ENCODE peak calls at places on chromosomes 5 and 9, in eight cellular contexts. J is OCI-LY7, W is PC-3, V is HCT116, S is SK-N-SH, Z is neural progenitor cell, N is GM23338, R is hepatocyte. Q is an unnamed sample.

GRCh38 chr9:137778914-137779313 is 98.7 kb upstream of the CACNA1B start:
- DNase-seq in J (no peak), W (no peak), V (no peak), S (no peak), Z (no peak), N (no peak), R (no peak), Q (no peak)

GRCh38 chr9:136495401-136495800 is 12.6 kb upstream of the SEC16A start:
- DNase-seq in J (no peak), W (no peak), V (no peak), S (no peak), Z (no peak), N (no peak), R (no peak), Q (no peak)

GRCh38 chr9:97900103-97900737 is 22.1 kb downstream of the TRMO start:
- DNase-seq in J (no peak), W (peak), V (no peak), S (no peak), Z (no peak), N (no peak), R (no peak), Q (no peak)

GRCh38 chr5:10490927-10491672 is 49.4 kb downstream of the ROPN1L start:
- DNase-seq in J (no peak), W (no peak), V (no peak), S (no peak), Z (no peak), N (no peak), R (no peak), Q (no peak)

GRCh38 chr9:105338308-105338707 is 93.9 kb downstream of the SLC44A1 start:
- DNase-seq in J (no peak), W (no peak), V (no peak), S (no peak), Z (no peak), N (no peak), R (no peak), Q (no peak)

GRCh38 chr5:125612356-125613149 is 810.7 kb upstream of the GRAMD2B start:
- DNase-seq in J (no peak), W (no peak), V (no peak), S (no peak), Z (no peak), N (no peak), R (no peak), Q (no peak)

GRCh38 chr5:176413709-176414191 is 2.6 kb downstream of the CLTB start:
- DNase-seq in J (no peak), W (no peak), V (no peak), S (peak), Z (no peak), N (no peak), R (no peak), Q (no peak)

GRCh38 chr9:101477736-101478135 is 42.2 kb upstream of the ALDOB start:
- DNase-seq in J (no peak), W (no peak), V (no peak), S (no peak), Z (no peak), N (no peak), R (no peak), Q (no peak)

GRCh38 chr5:35830587-35830986 is 26.1 kb upstream of the IL7R start:
- DNase-seq in J (no peak), W (no peak), V (no peak), S (no peak), Z (no peak), N (no peak), R (no peak), Q (no peak)

GRCh38 chr9:13145340-13145739 is 134.2 kb downstream of the MPDZ start:
- DNase-seq in J (no peak), W (no peak), V (no peak), S (peak), Z (no peak), N (no peak), R (no peak), Q (no peak)

GRCh38 chr5:42745426-42745825 is 11.2 kb upstream of the CCDC152 start:
- DNase-seq in J (peak), W (peak), V (peak), S (no peak), Z (peak), N (peak), R (no peak), Q (no peak)

GRCh38 chr9:24614070-24614469 is 68.4 kb upstream of the IZUMO3 start:
- DNase-seq in J (no peak), W (peak), V (no peak), S (peak), Z (peak), N (peak), R (peak), Q (peak)

GRCh38 chr5:68189171-68189570 is 26.4 kb upstream of the PIK3R1 start:
- DNase-seq in J (peak), W (no peak), V (no peak), S (no peak), Z (no peak), N (no peak), R (no peak), Q (no peak)

GRCh38 chr5:172633403-172633970 is 7.6 kb upstream of the NEURL1B start:
- DNase-seq in J (no peak), W (no peak), V (no peak), S (no peak), Z (no peak), N (no peak), R (no peak), Q (no peak)

GRCh38 chr5:84036842-84037241 is 316.2 kb upstream of the HAPLN1 start:
- DNase-seq in J (no peak), W (no peak), V (no peak), S (no peak), Z (peak), N (peak), R (no peak), Q (no peak)

GRCh38 chr5:10539685-10539998 is 24.2 kb upstream of the ANKRD33B start:
- DNase-seq in J (no peak), W (no peak), V (no peak), S (no peak), Z (no peak), N (no peak), R (no peak), Q (no peak)

GRCh38 chr9:76756273-76756650 is 8.0 kb upstream of the PCA3 start:
- DNase-seq in J (no peak), W (peak), V (no peak), S (peak), Z (peak), N (peak), R (peak), Q (no peak)

GRCh38 chr5:177389368-177390169 is 5.3 kb downstream of the SLC34A1 start:
- DNase-seq in J (peak), W (peak), V (peak), S (no peak), Z (no peak), N (no peak), R (peak), Q (no peak)

GRCh38 chr5:89289604-89290003 is 406.6 kb upstream of the MEF2C start:
- DNase-seq in J (no peak), W (no peak), V (no peak), S (no peak), Z (no peak), N (no peak), R (no peak), Q (no peak)

GRCh38 chr9:128121924-128122808 is 5.4 kb downstream of the PTGES2 start:
- DNase-seq in J (no peak), W (no peak), V (no peak), S (no peak), Z (no peak), N (no peak), R (no peak), Q (no peak)

GRCh38 chr5:150322202-150322601 is 19.5 kb upstream of the ARSI start:
- DNase-seq in J (no peak), W (peak), V (no peak), S (no peak), Z (no peak), N (no peak), R (no peak), Q (no peak)

GRCh38 chr5:98929982-98930355 is 1.2 kb upstream of the CHD1 start:
- DNase-seq in J (no peak), W (no peak), V (no peak), S (no peak), Z (peak), N (no peak), R (peak), Q (no peak)

GRCh38 chr9:135343733-135344522 is 135.7 kb upstream of the PPP1R26 start:
- DNase-seq in J (peak), W (peak), V (peak), S (peak), Z (peak), N (peak), R (peak), Q (peak)

DNA sequence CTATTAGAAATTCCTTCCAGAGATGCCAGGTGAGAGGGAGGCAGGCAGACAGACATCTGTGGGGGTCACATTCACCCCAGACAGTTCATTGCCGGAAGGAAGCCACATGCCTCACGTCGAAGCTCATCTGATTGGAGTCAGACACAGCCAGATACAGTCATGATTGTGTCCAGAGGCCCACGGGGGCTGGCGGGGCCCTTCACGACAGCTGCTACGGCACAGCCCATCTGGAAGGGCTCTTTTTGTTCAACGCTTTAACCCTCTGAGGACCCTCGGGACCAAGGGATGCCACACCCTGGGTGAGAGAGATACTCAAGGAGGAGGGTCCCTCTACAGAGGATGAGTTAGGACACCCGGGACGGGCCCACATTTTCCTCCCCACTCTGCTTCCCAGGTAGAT is 31.9 kb upstream of the GABRP start:
- DNase-seq in J (no peak), W (no peak), V (no peak), S (peak), Z (no peak), N (no peak), R (no peak), Q (no peak)
- H2AFZ ChIP-seq in J (no peak), W (no peak), V (no peak), S (no peak), Z (no peak), N (no peak), R (no peak), Q (no peak)

GRCh38 chr5:55820488-55820887 is 30.7 kb upstream of the IL31RA start:
- DNase-seq in J (no peak), W (no peak), V (no peak), S (no peak), Z (no peak), N (no peak), R (no peak), Q (no peak)

GRCh38 chr5:55817030-55817429 is 34.1 kb upstream of the IL31RA start:
- DNase-seq in J (no peak), W (no peak), V (no peak), S (no peak), Z (no peak), N (no peak), R (no peak), Q (no peak)

GRCh38 chr5:55821731-55822512 is 29.2 kb upstream of the IL31RA start:
- DNase-seq in J (no peak), W (no peak), V (no peak), S (peak), Z (peak), N (peak), R (peak), Q (no peak)

DNA sequence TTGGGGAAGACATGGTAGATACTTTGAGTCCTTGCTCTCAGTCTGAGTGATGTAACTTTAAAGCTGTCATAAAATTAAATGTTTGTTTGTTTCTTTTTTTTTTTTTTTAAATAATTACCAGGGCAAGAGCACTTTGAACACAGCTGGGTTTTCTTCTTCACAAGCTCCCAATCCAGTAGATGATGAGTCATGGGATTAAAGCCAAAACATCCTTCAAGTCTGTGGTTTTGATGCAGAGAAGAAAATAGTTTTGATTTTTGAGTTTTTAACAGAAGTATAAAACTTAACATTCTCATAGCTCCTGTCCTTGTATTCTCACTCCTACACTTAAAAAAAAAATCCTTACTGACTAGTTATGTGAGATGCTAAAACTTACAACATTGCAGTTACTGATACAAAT is 34.8 kb upstream of the IL31RA start:
- DNase-seq in J (no peak), W (peak), V (no peak), S (no peak), Z (no peak), N (no peak), R (peak), Q (no peak)
- TF ChIP-seq EZH2phosphoT487 in J (no peak), W (no peak), V (no peak), S (no peak), Z (no peak), N (no peak), R (no peak), Q (no peak)

GRCh38 chr5:77974576-77974975 is 198.4 kb upstream of the TBCA start:
- DNase-seq in J (no peak), W (no peak), V (no peak), S (no peak), Z (no peak), N (no peak), R (no peak), Q (no peak)

GRCh38 chr5:77971965-77972544 is 195.9 kb upstream of the TBCA start:
- DNase-seq in J (no peak), W (no peak), V (no peak), S (peak), Z (peak), N (no peak), R (no peak), Q (no peak)

GRCh38 chr5:77970891-77971290 is 194.8 kb upstream of the TBCA start:
- DNase-seq in J (no peak), W (no peak), V (no peak), S (no peak), Z (no peak), N (no peak), R (no peak), Q (no peak)

GRCh38 chr5:77972545-77973252 is 196.6 kb upstream of the TBCA start:
- DNase-seq in J (no peak), W (no peak), V (no peak), S (peak), Z (peak), N (peak), R (peak), Q (peak)

DNA sequence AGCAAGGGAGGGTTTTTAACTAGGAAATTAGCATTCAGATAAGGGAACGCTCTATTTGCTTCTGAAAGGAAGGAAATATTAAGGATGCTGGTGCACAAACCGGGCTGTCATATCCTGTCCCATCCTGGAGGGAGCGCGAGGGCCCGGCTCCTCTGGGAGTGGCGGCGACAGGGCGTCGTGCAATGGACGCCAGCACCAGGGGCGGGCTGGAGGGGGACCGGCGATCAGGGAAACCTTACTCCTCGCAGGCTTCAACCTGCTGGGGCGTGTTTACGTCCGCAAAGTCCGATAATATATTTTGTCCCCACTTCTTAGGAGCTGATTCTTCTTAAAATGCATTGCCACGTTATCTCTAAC is 197.1 kb upstream of the TBCA start:
- DNase-seq in J (no peak), W (no peak), V (no peak), S (no peak), Z (peak), N (peak), R (no peak), Q (no peak)
- TF ChIP-seq CTCF in J (no peak), W (no peak), V (no peak), S (no peak), Z (peak), N (peak), R (no peak), Q (no peak)

GRCh38 chr5:1550287-1551076 is 26.7 kb upstream of the LPCAT1 start:
- DNase-seq in J (no peak), W (no peak), V (no peak), S (no peak), Z (no peak), N (no peak), R (no peak), Q (no peak)

GRCh38 chr5:1547236-1547635 is 23.5 kb upstream of the LPCAT1 start:
- DNase-seq in J (no peak), W (no peak), V (no peak), S (no peak), Z (no peak), N (no peak), R (no peak), Q (no peak)

GRCh38 chr5:1549631-1550030 is 25.9 kb upstream of the LPCAT1 start:
- DNase-seq in J (no peak), W (no peak), V (no peak), S (no peak), Z (no peak), N (no peak), R (no peak), Q (no peak)

GRCh38 chr5:1547655-1548054 is 23.9 kb upstream of the LPCAT1 start:
- DNase-seq in J (no peak), W (no peak), V (no peak), S (no peak), Z (no peak), N (no peak), R (no peak), Q (no peak)

GRCh38 chr5:1548702-1549523 is 25.2 kb upstream of the LPCAT1 start:
- DNase-seq in J (no peak), W (no peak), V (no peak), S (no peak), Z (no peak), N (no peak), R (no peak), Q (no peak)
- H2AFZ ChIP-seq in J (no peak), W (no peak), V (no peak), S (no peak), Z (no peak), N (no peak), R (no peak), Q (no peak)

DNA sequence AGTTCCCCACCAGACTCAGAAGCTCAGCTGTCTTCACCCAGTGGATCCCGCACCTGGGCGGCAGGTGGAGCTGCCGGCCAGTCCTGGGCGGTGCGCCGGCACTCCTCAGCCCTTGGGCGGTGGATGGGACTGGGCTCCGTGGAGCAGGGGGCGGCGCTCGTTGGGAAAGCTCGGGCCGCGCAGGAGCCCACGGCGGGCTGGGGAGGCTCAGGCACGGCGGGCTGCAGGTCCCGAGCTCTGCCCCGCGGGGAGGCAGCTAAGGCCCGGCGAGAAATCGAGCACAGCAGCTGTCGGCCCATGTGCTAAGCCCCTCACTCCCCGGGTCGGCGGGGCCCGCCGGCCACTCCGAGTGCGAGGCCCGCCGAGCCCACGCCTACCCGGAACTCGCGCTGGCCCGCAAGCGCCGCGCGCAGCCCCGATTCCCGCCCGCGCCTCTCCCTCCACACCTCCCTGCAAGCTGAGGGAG is 560.0 kb downstream of the BRINP1 start:
- DNase-seq in J (no peak), W (no peak), V (no peak), S (no peak), Z (peak), N (peak), R (peak), Q (no peak)
- TF ChIP-seq EZH2phosphoT487 in J (no peak), W (no peak), V (no peak), S (no peak), Z (no peak), N (no peak), R (no peak), Q (no peak)

DNA sequence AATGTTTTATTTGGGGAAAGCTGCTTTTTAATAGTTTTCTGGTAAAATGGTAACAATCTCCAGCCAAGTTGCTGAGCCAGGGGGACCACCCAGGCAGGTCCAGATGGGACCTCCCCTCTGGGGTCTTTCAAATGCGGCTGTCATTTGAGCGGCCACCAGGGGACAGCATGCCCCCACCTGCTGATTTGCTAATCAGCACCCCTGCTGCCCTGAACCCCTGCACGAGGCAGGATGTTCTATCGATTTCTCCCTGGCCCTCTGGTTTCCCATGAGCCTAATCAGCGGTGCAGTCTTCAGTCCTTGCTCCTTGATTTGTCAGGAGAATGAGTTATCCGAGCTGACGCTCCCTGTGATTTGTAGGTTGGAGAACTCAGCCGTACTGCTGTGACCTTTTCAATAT is 247.0 kb downstream of the FSTL4 start:
- DNase-seq in J (no peak), W (no peak), V (no peak), S (peak), Z (peak), N (peak), R (no peak), Q (no peak)
- TF ChIP-seq CTCF in J (peak), W (peak), V (peak), S (peak), Z (peak), N (peak), R (peak), Q (peak)

GRCh38 chr9:112744177-112744576 is 6.4 kb upstream of the SNX30 start:
- DNase-seq in J (no peak), W (no peak), V (no peak), S (no peak), Z (no peak), N (no peak), R (no peak), Q (no peak)

GRCh38 chr9:112747094-112747493 is 3.5 kb upstream of the SNX30 start:
- DNase-seq in J (no peak), W (no peak), V (no peak), S (no peak), Z (no peak), N (no peak), R (no peak), Q (no peak)

GRCh38 chr9:112748041-112748440 is 2.5 kb upstream of the SNX30 start:
- DNase-seq in J (no peak), W (no peak), V (no peak), S (no peak), Z (no peak), N (no peak), R (no peak), Q (no peak)

GRCh38 chr9:112743216-112743835 is 7.2 kb upstream of the SNX30 start:
- DNase-seq in J (peak), W (no peak), V (no peak), S (no peak), Z (no peak), N (no peak), R (no peak), Q (no peak)
- H2AFZ ChIP-seq in J (peak), W (no peak), V (no peak), S (no peak), Z (no peak), N (no peak), R (no peak), Q (no peak)

GRCh38 chr5:143316844-143317631 is 86.4 kb downstream of the NR3C1 start:
- DNase-seq in J (no peak), W (peak), V (no peak), S (peak), Z (no peak), N (no peak), R (no peak), Q (no peak)
- TF ChIP-seq EZH2phosphoT487 in J (no peak), W (no peak), V (no peak), S (no peak), Z (no peak), N (no peak), R (no peak), Q (no peak)

GRCh38 chr9:116152390-116152789 is 1.2 kb upstream of the PAPPA start:
- DNase-seq in J (no peak), W (peak), V (no peak), S (peak), Z (no peak), N (peak), R (peak), Q (peak)
- TF ChIP-seq CTCF in J (peak), W (peak), V (no peak), S (peak), Z (peak), N (no peak), R (peak), Q (peak)

Q was measured in MM.1S.